ENCODE peak calls at places on chromosome 13, in nine cellular contexts. G, E, N, X, J, F, A, S and V are unnamed samples.

GRCh38 chr13:98570929-98571372 is 6.0 kb downstream of the STK24 start:
- DNase-seq in G (peak; percentile 50), E (peak; percentile 34), N (no peak), X (peak; percentile 55), J (no peak), F (no peak), A (no peak), S (no peak), V (no peak)

GRCh38 chr13:67803118-67803517 is 573.0 kb upstream of the PCDH9 start:
- DNase-seq in G (no peak), E (no peak), N (no peak), X (no peak), J (no peak), F (no peak), A (no peak), S (no peak), V (no peak)

GRCh38 chr13:40790232-40790631 is 821 bp downstream of the SLC25A15 start:
- DNase-seq in G (no peak), E (no peak), N (no peak), X (no peak), J (no peak), F (no peak), A (no peak), S (peak; percentile 7), V (no peak)

GRCh38 chr13:24032674-24033073 is 127.8 kb upstream of the SPATA13 start:
- DNase-seq in G (peak; percentile 8), E (peak; percentile 58), N (no peak), X (peak; percentile 7), J (peak; percentile 61), F (no peak), A (peak; percentile 48), S (no peak), V (no peak)

GRCh38 chr13:41384749-41385503 is 72.4 kb upstream of the RGCC start:
- DNase-seq in G (peak; percentile 18), E (no peak), N (no peak), X (no peak), J (peak; percentile 26), F (no peak), A (peak; percentile 34), S (no peak), V (no peak)

GRCh38 chr13:113297370-113297871 is 382 bp downstream of the LAMP1 start:
- DNase-seq in G (peak; percentile 4), E (no peak), N (no peak), X (peak; percentile 37), J (peak; percentile 14), F (peak; percentile 58), A (peak; percentile 11), S (no peak), V (no peak)

GRCh38 chr13:101618440-101619187 is 166.1 kb downstream of the ITGBL1 start:
- DNase-seq in G (no peak), E (no peak), N (no peak), X (no peak), J (no peak), F (no peak), A (no peak), S (no peak), V (no peak)

GRCh38 chr13:113428871-113429607 is 24.2 kb downstream of the ADPRHL1 start:
- DNase-seq in G (no peak), E (no peak), N (no peak), X (no peak), J (no peak), F (no peak), A (no peak), S (no peak), V (no peak)

GRCh38 chr13:73662833-73663232 is 471.4 kb downstream of the KLF12 start:
- DNase-seq in G (no peak), E (no peak), N (no peak), X (no peak), J (no peak), F (no peak), A (no peak), S (no peak), V (no peak)

GRCh38 chr13:46562152-46562551 is 9.2 kb downstream of the LRCH1 start:
- DNase-seq in G (no peak), E (no peak), N (no peak), X (no peak), J (no peak), F (no peak), A (no peak), S (no peak), V (no peak)

GRCh38 chr13:112625698-112626097 is 37.7 kb upstream of the TUBGCP3 start:
- DNase-seq in G (no peak), E (no peak), N (no peak), X (no peak), J (no peak), F (no peak), A (no peak), S (no peak), V (no peak)

GRCh38 chr13:97028441-97029299 is 34.4 kb upstream of the OXGR1 start:
- DNase-seq in G (peak; percentile 61), E (peak; percentile 12), N (peak; percentile 14), X (peak; percentile 48), J (peak; percentile 41), F (peak; percentile 69), A (peak; percentile 70), S (peak; percentile 23), V (no peak)

GRCh38 chr13:113904411-113904810 is 40.5 kb upstream of the GAS6 start:
- DNase-seq in G (no peak), E (no peak), N (no peak), X (peak; percentile 28), J (peak; percentile 57), F (peak; percentile 88), A (no peak), S (peak; percentile 6), V (no peak)

GRCh38 chr13:40662866-40663265 is 3.6 kb downstream of the FOXO1 start:
- DNase-seq in G (no peak), E (no peak), N (no peak), X (no peak), J (no peak), F (no peak), A (no peak), S (no peak), V (no peak)

GRCh38 chr13:108214511-108215383 is 589 bp downstream of the LIG4 start:
- DNase-seq in G (no peak), E (no peak), N (no peak), X (no peak), J (no peak), F (peak; percentile 50), A (peak; percentile 5), S (no peak), V (no peak)

GRCh38 chr13:106911020-106911419 is 343.1 kb upstream of the ARGLU1 start:
- DNase-seq in G (no peak), E (no peak), N (no peak), X (no peak), J (no peak), F (no peak), A (no peak), S (no peak), V (no peak)

GRCh38 chr13:99265823-99266426 is 7.7 kb upstream of the GPR18 start:
- DNase-seq in G (peak; percentile 62), E (peak; percentile 27), N (no peak), X (no peak), J (peak; percentile 60), F (peak; percentile 30), A (peak; percentile 68), S (peak; percentile 18), V (no peak)

GRCh38 chr13:37342205-37342604 is 236.7 kb upstream of the CSNK1A1L start:
- DNase-seq in G (no peak), E (no peak), N (no peak), X (no peak), J (no peak), F (no peak), A (no peak), S (no peak), V (no peak)

GRCh38 chr13:36282818-36283432 is 14.7 kb downstream of the CCDC169 start:
- DNase-seq in G (peak; percentile 54), E (peak; percentile 28), N (no peak), X (no peak), J (peak; percentile 50), F (no peak), A (peak; percentile 69), S (peak; percentile 3), V (no peak)

GRCh38 chr13:107370036-107370785 is 802.3 kb upstream of the ARGLU1 start:
- DNase-seq in G (peak; percentile 80), E (peak; percentile 76), N (no peak), X (no peak), J (peak; percentile 40), F (no peak), A (peak; percentile 59), S (no peak), V (no peak)

GRCh38 chr13:79226938-79227337 is 179.1 kb downstream of the RBM26 start:
- DNase-seq in G (no peak), E (no peak), N (no peak), X (no peak), J (no peak), F (no peak), A (no peak), S (no peak), V (no peak)
- H3K4me3 ChIP-seq in G (no peak overlapping the region), E (no peak overlapping the region), N (no peak overlapping the region), X (no peak overlapping the region), J (no peak overlapping the region), F (no peak overlapping the region), A (no peak overlapping the region), S (no peak overlapping the region), V (no peak overlapping the region)

GRCh38 chr13:50969691-50970090 is 60.1 kb downstream of the RNASEH2B start:
- DNase-seq in G (peak; percentile 11), E (no peak), N (no peak), X (no peak), J (peak; percentile 5), F (peak; percentile 17), A (peak; percentile 19), S (no peak), V (no peak)
- TF ChIP-seq CTCF in G (no peak), E (no peak), N (no peak), X (no peak), J (peak; percentile 11), F (peak; percentile 29), A (peak; percentile 1), S (no peak), V (peak; percentile 6)

DNA sequence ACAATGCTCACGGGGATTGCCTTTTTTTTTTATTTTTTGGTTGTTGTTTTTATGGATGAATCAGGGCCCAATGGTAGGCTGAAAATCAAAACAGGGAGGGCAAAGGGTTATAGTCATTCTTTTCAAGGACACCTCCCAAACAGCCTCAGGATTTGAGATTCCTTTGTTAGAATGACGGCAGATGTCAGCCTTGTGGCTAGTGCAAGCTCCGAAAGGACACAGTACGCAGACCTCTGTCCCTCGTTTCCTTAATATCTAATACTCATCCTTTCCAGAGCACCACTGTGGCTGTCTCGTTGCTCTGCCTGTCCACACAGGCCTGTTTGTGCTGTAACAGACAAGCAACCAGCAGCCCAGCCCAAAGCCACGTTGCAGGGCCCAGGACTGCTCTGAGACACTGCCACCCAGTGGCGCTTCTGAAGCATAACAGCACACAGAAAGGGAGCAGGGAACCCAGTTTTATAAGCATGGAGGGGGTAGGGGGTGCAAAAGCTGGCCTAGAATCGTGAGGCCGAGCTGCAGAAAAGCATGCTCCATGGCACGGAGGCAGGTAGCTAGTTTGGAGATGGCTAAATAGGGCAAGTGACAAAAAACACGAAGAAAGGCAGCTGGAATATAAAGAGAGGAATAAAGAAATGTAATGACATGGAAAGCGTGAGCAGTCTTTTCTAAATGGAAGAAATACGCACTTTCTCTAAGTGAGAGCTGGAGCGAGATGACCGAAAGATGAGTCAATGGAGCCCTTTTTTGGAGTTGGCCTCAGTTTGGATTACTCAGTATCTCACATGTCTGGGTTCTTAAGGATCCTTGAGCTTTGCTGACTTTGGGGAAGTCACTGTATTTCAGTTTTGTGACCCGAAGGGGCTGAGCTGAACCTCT is 40.7 kb upstream of the MEDAG start:
- DNase-seq in G (peak; percentile 96), E (peak; percentile 95), N (peak; percentile 85), X (peak; percentile 69), J (peak; percentile 94), F (peak; percentile 65), A (peak; percentile 95), S (peak; percentile 64), V (peak; percentile 89)
- H3K4me3 ChIP-seq in G (no peak overlapping the region), E (peak overlapping the region; percentile 37), N (peak overlapping the region; percentile 3), X (no peak overlapping the region), J (peak overlapping the region; percentile 54), F (peak overlapping the region; percentile 25), A (peak overlapping the region; percentile 21), S (no peak overlapping the region), V (peak overlapping the region; percentile 29)

GRCh38 chr13:25502551-25502950 is 130.8 kb downstream of the ATP8A2 start:
- DNase-seq in G (no peak), E (no peak), N (no peak), X (no peak), J (no peak), F (no peak), A (no peak), S (no peak), V (no peak)
- TF ChIP-seq CTCF in G (no peak), E (no peak), N (no peak), X (no peak), J (no peak), F (no peak), A (no peak), S (no peak), V (no peak)